ENCODE peak calls at places on chromosomes 4 and X, in four cellular contexts. C is K562, O is GM23248, G is GM23338. Z is an unnamed sample.

GRCh38 chrX:120477453-120477852 is 8.4 kb upstream of the LAMP2 start:
- DNase-seq in C (no peak), O (no peak), G (no peak), Z (no peak)

GRCh38 chr4:5887011-5887360 is 5.9 kb downstream of the CRMP1 start:
- DNase-seq in C (no peak), O (peak; percentile 4), G (no peak), Z (no peak)

GRCh38 chrX:3712080-3712869 is 1.2 kb downstream of the PRKX start:
- DNase-seq in C (peak; percentile 24), O (peak; percentile 34), G (peak; percentile 13), Z (peak; percentile 12)

GRCh38 chr4:32290102-32290501 is 1569.9 kb downstream of the PCDH7 start:
- DNase-seq in C (no peak), O (no peak), G (no peak), Z (no peak)

GRCh38 chr4:1533501-1534064 is 127.3 kb upstream of the NKX1-1 start:
- DNase-seq in C (no peak), O (peak; percentile 32), G (no peak), Z (no peak)

GRCh38 chr4:73856518-73856917 is 3.4 kb downstream of the PF4V1 start:
- DNase-seq in C (no peak), O (peak; percentile 77), G (no peak), Z (no peak)

GRCh38 chr4:108834787-108835384 is 72.0 kb upstream of the ETNPPL start:
- DNase-seq in C (peak; percentile 44), O (peak; percentile 85), G (peak; percentile 66), Z (peak; percentile 65)

GRCh38 chr4:143768007-143768591 is 67.6 kb upstream of the FREM3 start:
- DNase-seq in C (no peak), O (peak; percentile 92), G (no peak), Z (no peak)

GRCh38 chr4:38412137-38412536 is 251.9 kb upstream of the KLF3 start:
- DNase-seq in C (no peak), O (no peak), G (no peak), Z (no peak)

GRCh38 chr4:6343950-6344408 is 74.3 kb downstream of the WFS1 start:
- DNase-seq in C (peak; percentile 34), O (peak; percentile 83), G (no peak), Z (no peak)

GRCh38 chr4:151325320-151326246 is at the start of gene SH3D19:
- DNase-seq in C (no peak), O (peak; percentile 67), G (peak; percentile 69), Z (peak; percentile 78)

GRCh38 chrX:30610050-30610449 is 32.5 kb upstream of the TASL start:
- DNase-seq in C (no peak), O (peak; percentile 58), G (no peak), Z (no peak)

GRCh38 chr4:111806331-111806730 is 338.9 kb upstream of the FAM241A start:
- DNase-seq in C (no peak), O (peak; percentile 3), G (peak; percentile 81), Z (peak; percentile 56)

DNA sequence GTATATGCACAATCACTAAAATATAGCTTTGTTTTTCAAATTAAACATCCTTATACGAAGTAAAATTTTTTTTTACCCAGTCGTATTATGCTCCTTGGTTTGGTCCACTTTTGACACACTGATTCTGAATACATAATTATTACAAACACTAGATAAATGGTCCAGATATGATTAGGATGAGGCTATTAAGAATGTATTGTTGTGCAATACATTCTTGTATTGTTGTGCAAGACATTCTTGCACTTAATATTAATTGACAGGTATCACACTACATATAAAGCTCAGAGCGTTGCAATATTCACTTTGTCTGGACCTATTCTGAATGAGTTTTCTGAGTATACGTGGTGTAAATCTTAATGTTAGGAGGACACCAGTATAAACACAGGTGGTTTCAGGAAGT is 464.0 kb downstream of the CFAP47 start:
- DNase-seq in C (no peak), O (no peak), G (no peak), Z (no peak)
- H3K4me2 ChIP-seq in C (no peak overlapping the region), O (no peak overlapping the region), G (no peak overlapping the region), Z (no peak overlapping the region)

GRCh38 chrX:71545364-71545763 is 12.5 kb downstream of the OGT start:
- DNase-seq in C (no peak), O (no peak), G (no peak), Z (no peak)
- H3K36me3 ChIP-seq in C (peaks cover 96% of the 10 kb centered on the region), O (peaks cover 13% of the 10 kb centered on the region), G (peaks cover 16% of the 10 kb centered on the region), Z (peaks cover 9% of the 10 kb centered on the region)

GRCh38 chr4:10108818-10109783 is 7.5 kb downstream of the WDR1 start:
- DNase-seq in C (no peak), O (peak; percentile 66), G (no peak), Z (no peak)
- H3K4me2 ChIP-seq in C (no peak overlapping the region), O (peak overlapping the region; percentile 11), G (no peak overlapping the region), Z (no peak overlapping the region)

GRCh38 chr4:145770124-145770523 is 90.2 kb downstream of the C4orf51 start:
- DNase-seq in C (no peak), O (no peak), G (no peak), Z (no peak)
- H3K36me3 ChIP-seq in C (no peaks in the 10 kb centered on the region), O (peaks cover 19% of the 10 kb centered on the region), G (peaks cover 28% of the 10 kb centered on the region), Z (no peaks in the 10 kb centered on the region)